ENCODE peak calls at places on chromosomes 16 and 17, in six cellular contexts. Y, Z, O, C, G and J are unnamed samples. For H3K4me1, the result is how much of the 10 kb centered on the place peaks cover.

GRCh38 chr17:82840431-82840831 is 609 bp upstream of the ZNF750 start:
- DNase-seq in C (no peak), Z (peak), G (no peak), O (no peak), Y (no peak), J (no peak)

GRCh38 chr16:53061701-53062159 is 6.9 kb downstream of the CHD9 start:
- DNase-seq in Z (no peak), G (peak), Y (no peak), C (no peak), O (no peak), J (no peak)

GRCh38 chr17:83202002-83203000 is 122.9 kb downstream of the METRNL start:
- DNase-seq in C (peak), Z (peak), Y (peak), O (peak), G (peak), J (no peak)

GRCh38 chr17:69908599-69909368 is 166.2 kb upstream of the KCNJ16 start:
- DNase-seq in Y (no peak), O (no peak), Z (no peak), C (no peak), G (no peak), J (no peak)

GRCh38 chr17:83065660-83066542 is 13.5 kb upstream of the METRNL start:
- DNase-seq in O (no peak), C (peak), Y (no peak), Z (peak), G (peak), J (no peak)

GRCh38 chr17:78129385-78130079 is 977 bp upstream of the TMC6 start:
- DNase-seq in O (no peak), Z (no peak), Y (no peak), G (no peak), C (peak), J (no peak)

GRCh38 chr16:964696-965395 is 5.9 kb downstream of the LMF1 start:
- DNase-seq in Y (no peak), G (no peak), C (no peak), Z (no peak), O (no peak), J (no peak)

GRCh38 chr16:54318941-54319340 is 32.4 kb upstream of the IRX3 start:
- DNase-seq in O (no peak), Z (peak), C (no peak), G (no peak), Y (no peak), J (no peak)

GRCh38 chr17:29237476-29238132 is 9.1 kb upstream of the CRYBA1 start:
- DNase-seq in G (no peak), O (no peak), Z (no peak), Y (no peak), C (no peak), J (no peak)

GRCh38 chr17:17423656-17424055 is 53.1 kb upstream of the MED9 start:
- DNase-seq in C (peak), Y (no peak), Z (no peak), G (no peak), O (no peak), J (no peak)

GRCh38 chr17:50693041-50693682 is 14.6 kb downstream of the ANKRD40 start:
- DNase-seq in Z (no peak), C (peak), G (no peak), Y (no peak), O (no peak), J (no peak)

GRCh38 chr16:67395458-67396158 is 2.3 kb upstream of the TPPP3 start:
- DNase-seq in Y (no peak), C (peak), O (peak), Z (peak), G (no peak), J (no peak)

GRCh38 chr17:29140631-29141483 is 39.3 kb downstream of the MYO18A start:
- DNase-seq in Y (no peak), G (no peak), O (no peak), Z (no peak), C (no peak), J (no peak)

GRCh38 chr16:50932348-50932916 is 190.5 kb downstream of the CYLD start:
- DNase-seq in C (no peak), G (no peak), Y (no peak), Z (no peak), O (no peak), J (no peak)

GRCh38 chr17:2054740-2055493 is at the start of gene HIC1:
- DNase-seq in Y (peak), G (peak), O (peak), C (peak), Z (peak), J (no peak)

GRCh38 chr17:79741401-79741750 is 10.6 kb downstream of the ENPP7 start:
- DNase-seq in Z (no peak), G (no peak), Y (no peak), C (no peak), O (no peak), J (no peak)

GRCh38 chr17:13475574-13476223 is 126.0 kb downstream of the HS3ST3A1 start:
- DNase-seq in Z (no peak), O (no peak), C (no peak), Y (no peak), G (no peak), J (no peak)

GRCh38 chr17:7177954-7178477 is 1.2 kb downstream of the ASGR1 start:
- DNase-seq in O (no peak), Y (no peak), C (no peak), Z (peak), G (no peak), J (no peak)

GRCh38 chr16:79165541-79165940 is 435.0 kb downstream of the MAF start:
- DNase-seq in C (no peak), G (no peak), Z (no peak), O (no peak), Y (no peak), J (no peak)

GRCh38 chr16:85227924-85228462 is 115.7 kb upstream of the CIBAR2 start:
- DNase-seq in C (no peak), Y (no peak), O (no peak), G (no peak), Z (peak), J (no peak)

GRCh38 chr17:15298176-15298575 is 33.0 kb upstream of the PMP22 start:
- DNase-seq in Y (no peak), O (no peak), Z (no peak), C (no peak), G (no peak), J (no peak)

GRCh38 chr16:57273359-57273758 is 11.1 kb downstream of the PLLP start:
- DNase-seq in O (no peak), Y (no peak), C (peak), G (no peak), Z (peak), J (no peak)

GRCh38 chr17:41919165-41919817 is 540 bp upstream of the ACLY start:
- DNase-seq in C (no peak), O (no peak), G (no peak), Z (no peak), Y (peak), J (no peak)

GRCh38 chr16:9033125-9033830 is 58.2 kb upstream of the HAPSTR1 start:
- DNase-seq in Z (no peak), O (peak), C (no peak), G (peak), Y (peak), J (no peak)

GRCh38 chr17:35082073-35082657 is 18.7 kb upstream of the RFFL start:
- DNase-seq in Z (no peak), O (no peak), C (no peak), Y (no peak), G (no peak), J (no peak)

GRCh38 chr17:81365148-81365600 is 30.1 kb upstream of the BAHCC1 start:
- DNase-seq in Z (peak), Y (no peak), O (peak), C (no peak), G (peak), J (no peak)

GRCh38 chr17:44061446-44061845 is 5.0 kb downstream of the LSM12 start:
- DNase-seq in Z (no peak), G (no peak), O (no peak), Y (no peak), C (no peak), J (no peak)

GRCh38 chr16:75383141-75383540 is 50.2 kb downstream of the CFDP1 start:
- DNase-seq in Z (no peak), G (no peak), C (no peak), O (no peak), Y (no peak), J (no peak)

GRCh38 chr17:2906907-2907306 is 110.7 kb downstream of the RAP1GAP2 start:
- DNase-seq in G (no peak), O (no peak), C (no peak), Y (no peak), Z (no peak), J (no peak)

GRCh38 chr17:73343168-73343634 is 31.4 kb upstream of the CDC42EP4 start:
- DNase-seq in Y (peak), O (peak), G (no peak), Z (peak), C (no peak), J (no peak)

GRCh38 chr16:73527191-73527590 is 479.3 kb upstream of the ZFHX3 start:
- DNase-seq in C (no peak), Z (no peak), G (no peak), Y (no peak), O (no peak), J (no peak)

GRCh38 chr16:364091-364490 is 6.2 kb downstream of the MRPL28 start:
- DNase-seq in C (no peak), G (no peak), O (no peak), Z (no peak), Y (no peak), J (no peak)

GRCh38 chr17:73311781-73312641 is at the start of gene CDC42EP4:
- DNase-seq in C (peak), Y (peak), G (peak), O (peak), Z (peak), J (no peak)

GRCh38 chr17:10271004-10271620 is 72.7 kb upstream of the GAS7 start:
- DNase-seq in Y (no peak), Z (no peak), C (no peak), G (no peak), O (no peak), J (no peak)

GRCh38 chr16:17037499-17037898 is 433.3 kb downstream of the XYLT1 start:
- DNase-seq in Z (no peak), G (no peak), O (no peak), C (no peak), Y (no peak), J (no peak)

GRCh38 chr17:38885044-38885727 is 15.3 kb downstream of the LASP1 start:
- DNase-seq in Z (no peak), C (no peak), Y (no peak), O (peak), G (no peak), J (no peak)

DNA sequence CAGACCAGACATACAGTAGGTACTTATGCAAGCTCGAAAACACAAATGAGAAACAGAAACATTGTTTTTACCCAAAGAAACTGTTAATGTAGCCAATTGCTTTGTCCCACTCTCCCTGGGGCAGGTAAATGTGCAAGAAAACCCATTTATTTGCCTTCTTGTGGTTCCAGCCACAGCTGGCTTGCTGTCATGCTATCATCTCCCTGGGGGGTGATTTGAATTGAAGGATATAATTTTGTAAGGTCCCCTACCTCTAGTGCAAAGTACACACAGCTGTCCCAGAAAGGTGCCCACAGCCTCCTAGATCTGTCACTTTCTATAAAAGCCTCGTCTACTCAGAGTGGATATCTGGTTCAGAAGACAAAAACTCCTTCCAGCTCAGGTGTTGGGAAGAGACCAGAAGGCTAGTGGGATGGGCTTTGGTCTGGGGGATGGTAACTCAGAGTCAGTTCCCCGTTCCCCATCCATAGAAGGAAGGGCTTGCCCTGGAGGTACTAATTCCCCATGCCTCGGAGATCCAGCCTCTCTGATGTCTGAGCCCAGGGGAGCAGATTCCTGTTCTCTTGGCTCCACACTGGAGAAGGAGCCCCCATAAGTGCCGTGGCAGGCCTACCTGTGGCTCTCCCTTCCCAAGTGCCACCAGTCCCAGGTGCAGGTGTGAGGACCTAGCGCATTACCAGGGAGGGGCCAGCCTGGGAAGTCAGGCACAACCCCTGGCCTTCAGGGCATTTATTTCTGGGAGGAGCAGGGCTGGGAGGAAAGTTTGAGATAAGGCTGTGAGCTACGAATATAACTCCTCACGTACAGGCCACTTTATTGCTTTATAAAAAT is 2.4 kb upstream of the PRR15L start:
- DNase-seq in O (peak), G (peak), C (no peak), Y (no peak), Z (no peak), J (no peak)
- H3K4me1 ChIP-seq in O (under half), G (under half), C (under half), Y (under half), Z (under half), J (under half)

GRCh38 chr16:72362972-72363371 is 191.0 kb upstream of the PMFBP1 start:
- DNase-seq in C (no peak), Y (no peak), Z (no peak), G (no peak), O (no peak), J (no peak)
- TF ChIP-seq POLR2A in C (no peak), Y (no peak), Z (no peak), G (no peak), O (no peak), J (no peak)

GRCh38 chr16:27408602-27409031 is 6.6 kb downstream of the IL21R start:
- DNase-seq in Z (no peak), Y (no peak), G (no peak), O (no peak), C (no peak), J (no peak)
- H3K4me1 ChIP-seq in Z (under half), Y (under half), G (under half), O (under half), C (under half), J (under half)

GRCh38 chr16:86608301-86608747 is 30.0 kb downstream of the FOXL1 start:
- DNase-seq in O (no peak), G (no peak), Z (no peak), C (no peak), Y (no peak), J (no peak)
- TF ChIP-seq POLR2A in O (no peak), G (no peak), Z (no peak), C (no peak), Y (no peak), J (no peak)

GRCh38 chr17:48596000-48596734 is 2.6 kb upstream of the HOXB5 start:
- DNase-seq in O (no peak), G (no peak), Y (no peak), C (no peak), Z (no peak), J (no peak)

GRCh38 chr17:48598727-48599126 is 5.1 kb upstream of the HOXB5 start:
- DNase-seq in O (no peak), G (no peak), Y (no peak), Z (no peak), C (no peak), J (no peak)

GRCh38 chr17:48596735-48597491 is 3.3 kb upstream of the HOXB5 start:
- DNase-seq in G (no peak), Z (peak), C (no peak), Y (no peak), O (no peak), J (no peak)

GRCh38 chr17:48597775-48598631 is 4.4 kb upstream of the HOXB5 start:
- DNase-seq in G (peak), Y (no peak), Z (peak), C (no peak), O (peak), J (no peak)

DNA sequence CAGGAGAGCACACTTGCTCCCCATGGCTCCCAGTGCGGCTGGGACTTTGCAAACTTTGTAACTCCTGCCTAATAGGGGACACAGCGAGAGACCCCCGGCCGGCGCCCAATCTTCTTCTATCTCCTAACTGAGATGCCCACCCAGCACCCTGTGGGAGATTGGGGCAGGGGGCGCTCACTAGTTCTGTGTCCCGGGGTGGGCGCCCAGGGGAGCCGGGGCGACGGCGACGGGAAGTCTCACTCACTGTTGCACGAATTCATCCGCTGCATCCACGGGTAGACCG is 3.9 kb upstream of the HOXB5 start:
- DNase-seq in Y (no peak), O (no peak), C (no peak), G (no peak), Z (no peak), J (no peak)
- H3K4me1 ChIP-seq in Y (half or more), O (under half), C (half or more), G (half or more), Z (half or more), J (half or more)

DNA sequence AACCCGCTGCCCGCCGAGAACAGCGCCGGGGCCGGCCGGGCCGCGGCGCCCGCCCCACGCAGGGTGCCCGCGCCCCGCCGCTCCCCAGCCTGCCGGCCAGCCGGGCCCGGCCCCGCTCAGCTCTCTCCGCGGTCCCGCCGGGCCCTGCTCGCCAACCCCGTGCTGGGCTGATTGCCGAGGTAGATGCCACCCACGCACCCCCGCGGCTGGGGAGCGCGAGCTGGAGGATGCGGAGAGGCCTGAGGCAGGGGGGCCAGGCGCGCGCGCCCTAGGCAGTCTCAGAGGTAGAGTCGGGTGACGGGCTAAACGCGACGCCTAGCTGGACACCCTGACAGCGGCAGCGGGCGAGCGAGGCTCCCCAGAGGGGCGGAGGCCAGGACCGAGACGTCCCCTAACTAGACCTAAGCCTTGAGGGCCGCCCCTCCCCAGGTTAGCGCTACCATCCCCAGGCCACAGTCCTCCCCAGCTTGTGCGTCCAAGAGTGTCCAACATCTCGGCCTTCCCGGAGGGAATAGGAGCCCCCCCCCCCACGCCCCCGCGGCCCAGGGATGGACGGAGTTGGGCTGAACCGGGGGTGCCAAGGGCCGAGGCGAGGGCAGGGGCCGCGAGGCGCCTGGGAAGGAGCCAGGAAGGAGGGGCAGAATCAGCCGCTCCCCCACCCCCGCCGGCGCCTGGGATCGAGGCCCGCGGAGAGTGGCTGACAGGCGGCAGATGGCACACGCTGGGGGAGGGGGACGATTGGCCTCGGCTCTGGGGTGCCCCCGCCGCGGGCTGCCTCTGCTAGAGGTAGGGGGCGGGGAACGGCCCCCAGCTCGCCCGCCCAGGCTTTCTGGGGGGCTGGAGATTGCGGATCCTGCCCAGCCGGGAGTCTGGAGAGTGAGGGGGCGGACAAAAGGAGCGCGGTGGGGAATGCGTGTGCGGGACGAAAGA is 2.6 kb upstream of the ZNF423 start:
- DNase-seq in O (peak), C (no peak), Z (peak), Y (no peak), G (no peak), J (no peak)
- TF ChIP-seq POLR2A in O (peak), C (no peak), Z (no peak), Y (peak), G (no peak), J (no peak)

GRCh38 chr16:2362218-2362617 is 21.7 kb upstream of the ABCA3 start:
- DNase-seq in Z (no peak), O (peak), G (no peak), Y (no peak), C (no peak), J (no peak)
- H3K4me1 ChIP-seq in Z (under half), O (under half), G (under half), Y (under half), C (under half), J (under half)